ENCODE peak calls at places on chromosomes 13 and 19, in eight cellular contexts. One of them, this sample, is unnamed.

GRCh38 chr19:40315812-40316475 is 30.8 kb upstream of the AKT2 start:
- DNase-seq in fibroblast of mammary gland: no peak
- DNase-seq in EL: no peak
- DNase-seq in CD8-positive, alpha-beta memory T cell: no peak
- DNase-seq in fibroblast of the conjunctiva: no peak
- DNase-seq in Right ventricle myocardium superior: no peak
- DNase-seq in activated T-helper 1 cell treated with anti-CD3 and anti-CD28 coated beads, Interleukin-12 subunit alpha, Interleukin-12 subunit beta, Interleukin-2, Interleukin-4 antibody, amounts not matched to agents 30 ng/mL and 10 ng/mL and 1 ng/mL, durations not matched to agents 14 hours and 24 hours and 36 hours: no peak
- DNase-seq in A549: no peak
- DNase-seq in this sample: no peak

GRCh38 chr13:99257291-99257690 is 888 bp downstream of the GPR18 start:
- DNase-seq in fibroblast of mammary gland: no peak
- DNase-seq in EL: no peak
- DNase-seq in CD8-positive, alpha-beta memory T cell: no peak
- DNase-seq in fibroblast of the conjunctiva: no peak
- DNase-seq in Right ventricle myocardium superior: no peak
- DNase-seq in activated T-helper 1 cell treated with anti-CD3 and anti-CD28 coated beads, Interleukin-12 subunit alpha, Interleukin-12 subunit beta, Interleukin-2, Interleukin-4 antibody, amounts not matched to agents 30 ng/mL and 10 ng/mL and 1 ng/mL, durations not matched to agents 14 hours and 24 hours and 36 hours: no peak
- DNase-seq in A549: no peak
- DNase-seq in this sample: no peak

GRCh38 chr13:36518707-36519106 is 86.4 kb downstream of the CCNA1 start:
- DNase-seq in fibroblast of mammary gland: no peak
- DNase-seq in EL: no peak
- DNase-seq in CD8-positive, alpha-beta memory T cell: no peak
- DNase-seq in fibroblast of the conjunctiva: no peak
- DNase-seq in Right ventricle myocardium superior: no peak
- DNase-seq in activated T-helper 1 cell treated with anti-CD3 and anti-CD28 coated beads, Interleukin-12 subunit alpha, Interleukin-12 subunit beta, Interleukin-2, Interleukin-4 antibody, amounts not matched to agents 30 ng/mL and 10 ng/mL and 1 ng/mL, durations not matched to agents 14 hours and 24 hours and 36 hours: no peak
- DNase-seq in A549: no peak
- DNase-seq in this sample: no peak

GRCh38 chr13:98452851-98453250 is 124.1 kb downstream of the STK24 start:
- DNase-seq in fibroblast of mammary gland: no peak
- DNase-seq in EL: no peak
- DNase-seq in CD8-positive, alpha-beta memory T cell: no peak
- DNase-seq in fibroblast of the conjunctiva: no peak
- DNase-seq in Right ventricle myocardium superior: no peak
- DNase-seq in activated T-helper 1 cell treated with anti-CD3 and anti-CD28 coated beads, Interleukin-12 subunit alpha, Interleukin-12 subunit beta, Interleukin-2, Interleukin-4 antibody, amounts not matched to agents 30 ng/mL and 10 ng/mL and 1 ng/mL, durations not matched to agents 14 hours and 24 hours and 36 hours: no peak
- DNase-seq in A549: no peak
- DNase-seq in this sample: no peak

GRCh38 chr19:6221878-6222746 is 57.7 kb downstream of the MLLT1 start:
- DNase-seq in fibroblast of mammary gland: no peak
- DNase-seq in EL: no peak
- DNase-seq in CD8-positive, alpha-beta memory T cell: no peak
- DNase-seq in fibroblast of the conjunctiva: no peak
- DNase-seq in Right ventricle myocardium superior: no peak
- DNase-seq in activated T-helper 1 cell treated with anti-CD3 and anti-CD28 coated beads, Interleukin-12 subunit alpha, Interleukin-12 subunit beta, Interleukin-2, Interleukin-4 antibody, amounts not matched to agents 30 ng/mL and 10 ng/mL and 1 ng/mL, durations not matched to agents 14 hours and 24 hours and 36 hours: no peak
- DNase-seq in A549: no peak
- DNase-seq in this sample: no peak

GRCh38 chr13:67080351-67080750 is 149.8 kb downstream of the PCDH9 start:
- DNase-seq in fibroblast of mammary gland: no peak
- DNase-seq in EL: no peak
- DNase-seq in CD8-positive, alpha-beta memory T cell: no peak
- DNase-seq in fibroblast of the conjunctiva: no peak
- DNase-seq in Right ventricle myocardium superior: no peak
- DNase-seq in activated T-helper 1 cell treated with anti-CD3 and anti-CD28 coated beads, Interleukin-12 subunit alpha, Interleukin-12 subunit beta, Interleukin-2, Interleukin-4 antibody, amounts not matched to agents 30 ng/mL and 10 ng/mL and 1 ng/mL, durations not matched to agents 14 hours and 24 hours and 36 hours: no peak
- DNase-seq in A549: no peak
- DNase-seq in this sample: no peak

GRCh38 chr13:55234311-55234710 is 1906.4 kb upstream of the PRR20A start:
- DNase-seq in fibroblast of mammary gland: no peak
- DNase-seq in EL: no peak
- DNase-seq in CD8-positive, alpha-beta memory T cell: no peak
- DNase-seq in fibroblast of the conjunctiva: no peak
- DNase-seq in Right ventricle myocardium superior: no peak
- DNase-seq in activated T-helper 1 cell treated with anti-CD3 and anti-CD28 coated beads, Interleukin-12 subunit alpha, Interleukin-12 subunit beta, Interleukin-2, Interleukin-4 antibody, amounts not matched to agents 30 ng/mL and 10 ng/mL and 1 ng/mL, durations not matched to agents 14 hours and 24 hours and 36 hours: no peak
- DNase-seq in A549: no peak
- DNase-seq in this sample: no peak

GRCh38 chr13:110957181-110957884 is 42.5 kb upstream of the ANKRD10 start:
- DNase-seq in fibroblast of mammary gland: peak; percentile 33
- DNase-seq in EL: peak; percentile 13
- DNase-seq in CD8-positive, alpha-beta memory T cell: no peak
- DNase-seq in fibroblast of the conjunctiva: no peak
- DNase-seq in Right ventricle myocardium superior: no peak
- DNase-seq in activated T-helper 1 cell treated with anti-CD3 and anti-CD28 coated beads, Interleukin-12 subunit alpha, Interleukin-12 subunit beta, Interleukin-2, Interleukin-4 antibody, amounts not matched to agents 30 ng/mL and 10 ng/mL and 1 ng/mL, durations not matched to agents 14 hours and 24 hours and 36 hours: no peak
- DNase-seq in A549: peak; percentile 32
- DNase-seq in this sample: no peak

GRCh38 chr13:107827840-107828549 is 387.3 kb downstream of the LIG4 start:
- DNase-seq in fibroblast of mammary gland: no peak
- DNase-seq in EL: no peak
- DNase-seq in CD8-positive, alpha-beta memory T cell: no peak
- DNase-seq in fibroblast of the conjunctiva: no peak
- DNase-seq in Right ventricle myocardium superior: no peak
- DNase-seq in activated T-helper 1 cell treated with anti-CD3 and anti-CD28 coated beads, Interleukin-12 subunit alpha, Interleukin-12 subunit beta, Interleukin-2, Interleukin-4 antibody, amounts not matched to agents 30 ng/mL and 10 ng/mL and 1 ng/mL, durations not matched to agents 14 hours and 24 hours and 36 hours: no peak
- DNase-seq in A549: no peak
- DNase-seq in this sample: no peak

GRCh38 chr13:99634672-99635071 is 133.4 kb downstream of the TM9SF2 start:
- DNase-seq in fibroblast of mammary gland: no peak
- DNase-seq in EL: no peak
- DNase-seq in CD8-positive, alpha-beta memory T cell: no peak
- DNase-seq in fibroblast of the conjunctiva: no peak
- DNase-seq in Right ventricle myocardium superior: no peak
- DNase-seq in activated T-helper 1 cell treated with anti-CD3 and anti-CD28 coated beads, Interleukin-12 subunit alpha, Interleukin-12 subunit beta, Interleukin-2, Interleukin-4 antibody, amounts not matched to agents 30 ng/mL and 10 ng/mL and 1 ng/mL, durations not matched to agents 14 hours and 24 hours and 36 hours: no peak
- DNase-seq in A549: no peak
- DNase-seq in this sample: no peak

GRCh38 chr13:111659236-111659635 is 338.8 kb downstream of the TEX29 start:
- DNase-seq in fibroblast of mammary gland: no peak
- DNase-seq in EL: no peak
- DNase-seq in CD8-positive, alpha-beta memory T cell: no peak
- DNase-seq in fibroblast of the conjunctiva: no peak
- DNase-seq in Right ventricle myocardium superior: no peak
- DNase-seq in activated T-helper 1 cell treated with anti-CD3 and anti-CD28 coated beads, Interleukin-12 subunit alpha, Interleukin-12 subunit beta, Interleukin-2, Interleukin-4 antibody, amounts not matched to agents 30 ng/mL and 10 ng/mL and 1 ng/mL, durations not matched to agents 14 hours and 24 hours and 36 hours: no peak
- DNase-seq in A549: no peak
- DNase-seq in this sample: no peak

GRCh38 chr13:41012536-41012935 is 6.6 kb downstream of the ELF1 start:
- DNase-seq in fibroblast of mammary gland: no peak
- DNase-seq in EL: no peak
- DNase-seq in CD8-positive, alpha-beta memory T cell: no peak
- DNase-seq in fibroblast of the conjunctiva: no peak
- DNase-seq in Right ventricle myocardium superior: no peak
- DNase-seq in activated T-helper 1 cell treated with anti-CD3 and anti-CD28 coated beads, Interleukin-12 subunit alpha, Interleukin-12 subunit beta, Interleukin-2, Interleukin-4 antibody, amounts not matched to agents 30 ng/mL and 10 ng/mL and 1 ng/mL, durations not matched to agents 14 hours and 24 hours and 36 hours: no peak
- DNase-seq in A549: no peak
- DNase-seq in this sample: no peak

GRCh38 chr13:22173605-22174004 is 502.7 kb downstream of the FGF9 start:
- DNase-seq in fibroblast of mammary gland: peak; percentile 49
- DNase-seq in EL: no peak
- DNase-seq in CD8-positive, alpha-beta memory T cell: no peak
- DNase-seq in fibroblast of the conjunctiva: no peak
- DNase-seq in Right ventricle myocardium superior: no peak
- DNase-seq in activated T-helper 1 cell treated with anti-CD3 and anti-CD28 coated beads, Interleukin-12 subunit alpha, Interleukin-12 subunit beta, Interleukin-2, Interleukin-4 antibody, amounts not matched to agents 30 ng/mL and 10 ng/mL and 1 ng/mL, durations not matched to agents 14 hours and 24 hours and 36 hours: no peak
- DNase-seq in A549: peak; percentile 1
- DNase-seq in this sample: peak; percentile 39

GRCh38 chr13:110137677-110138008 is 169.3 kb downstream of the COL4A1 start:
- DNase-seq in fibroblast of mammary gland: peak; percentile 22
- DNase-seq in EL: no peak
- DNase-seq in CD8-positive, alpha-beta memory T cell: no peak
- DNase-seq in fibroblast of the conjunctiva: no peak
- DNase-seq in Right ventricle myocardium superior: peak; percentile 77
- DNase-seq in activated T-helper 1 cell treated with anti-CD3 and anti-CD28 coated beads, Interleukin-12 subunit alpha, Interleukin-12 subunit beta, Interleukin-2, Interleukin-4 antibody, amounts not matched to agents 30 ng/mL and 10 ng/mL and 1 ng/mL, durations not matched to agents 14 hours and 24 hours and 36 hours: peak; percentile 2
- DNase-seq in A549: peak; percentile 63
- DNase-seq in this sample: no peak

GRCh38 chr19:35013047-35013819 is 13.1 kb downstream of the GRAMD1A start:
- DNase-seq in fibroblast of mammary gland: peak; percentile 61
- DNase-seq in EL: peak; percentile 44
- DNase-seq in CD8-positive, alpha-beta memory T cell: peak; percentile 87
- DNase-seq in fibroblast of the conjunctiva: peak; percentile 34
- DNase-seq in Right ventricle myocardium superior: peak; percentile 88
- DNase-seq in activated T-helper 1 cell treated with anti-CD3 and anti-CD28 coated beads, Interleukin-12 subunit alpha, Interleukin-12 subunit beta, Interleukin-2, Interleukin-4 antibody, amounts not matched to agents 30 ng/mL and 10 ng/mL and 1 ng/mL, durations not matched to agents 14 hours and 24 hours and 36 hours: peak; percentile 59
- DNase-seq in A549: peak; percentile 82
- DNase-seq in this sample: peak; percentile 41

GRCh38 chr13:109366521-109366920 is 419.9 kb downstream of the IRS2 start:
- DNase-seq in fibroblast of mammary gland: no peak
- DNase-seq in EL: no peak
- DNase-seq in CD8-positive, alpha-beta memory T cell: no peak
- DNase-seq in fibroblast of the conjunctiva: no peak
- DNase-seq in Right ventricle myocardium superior: no peak
- DNase-seq in activated T-helper 1 cell treated with anti-CD3 and anti-CD28 coated beads, Interleukin-12 subunit alpha, Interleukin-12 subunit beta, Interleukin-2, Interleukin-4 antibody, amounts not matched to agents 30 ng/mL and 10 ng/mL and 1 ng/mL, durations not matched to agents 14 hours and 24 hours and 36 hours: no peak
- DNase-seq in A549: no peak
- DNase-seq in this sample: no peak

GRCh38 chr19:15534957-15535864 is 26.9 kb downstream of the CYP4F22 start:
- DNase-seq in fibroblast of mammary gland: no peak
- DNase-seq in EL: no peak
- DNase-seq in CD8-positive, alpha-beta memory T cell: no peak
- DNase-seq in fibroblast of the conjunctiva: no peak
- DNase-seq in Right ventricle myocardium superior: no peak
- DNase-seq in activated T-helper 1 cell treated with anti-CD3 and anti-CD28 coated beads, Interleukin-12 subunit alpha, Interleukin-12 subunit beta, Interleukin-2, Interleukin-4 antibody, amounts not matched to agents 30 ng/mL and 10 ng/mL and 1 ng/mL, durations not matched to agents 14 hours and 24 hours and 36 hours: no peak
- DNase-seq in A549: no peak
- DNase-seq in this sample: no peak

GRCh38 chr13:114143806-114144605 is 11.6 kb upstream of the RASA3 start:
- DNase-seq in fibroblast of mammary gland: no peak
- DNase-seq in EL: no peak
- DNase-seq in CD8-positive, alpha-beta memory T cell: peak; percentile 73
- DNase-seq in fibroblast of the conjunctiva: no peak
- DNase-seq in Right ventricle myocardium superior: no peak
- DNase-seq in activated T-helper 1 cell treated with anti-CD3 and anti-CD28 coated beads, Interleukin-12 subunit alpha, Interleukin-12 subunit beta, Interleukin-2, Interleukin-4 antibody, amounts not matched to agents 30 ng/mL and 10 ng/mL and 1 ng/mL, durations not matched to agents 14 hours and 24 hours and 36 hours: no peak
- DNase-seq in A549: peak; percentile 76
- DNase-seq in this sample: no peak

GRCh38 chr13:105410602-105411001 is 1124.9 kb downstream of the EFNB2 start:
- DNase-seq in fibroblast of mammary gland: peak; percentile 41
- DNase-seq in EL: peak; percentile 43
- DNase-seq in CD8-positive, alpha-beta memory T cell: no peak
- DNase-seq in fibroblast of the conjunctiva: peak; percentile 10
- DNase-seq in Right ventricle myocardium superior: peak; percentile 74
- DNase-seq in activated T-helper 1 cell treated with anti-CD3 and anti-CD28 coated beads, Interleukin-12 subunit alpha, Interleukin-12 subunit beta, Interleukin-2, Interleukin-4 antibody, amounts not matched to agents 30 ng/mL and 10 ng/mL and 1 ng/mL, durations not matched to agents 14 hours and 24 hours and 36 hours: no peak
- DNase-seq in A549: peak; percentile 45
- DNase-seq in this sample: peak; percentile 66

GRCh38 chr13:25607096-25607495 is 235.3 kb downstream of the ATP8A2 start:
- DNase-seq in fibroblast of mammary gland: no peak
- DNase-seq in EL: no peak
- DNase-seq in CD8-positive, alpha-beta memory T cell: no peak
- DNase-seq in fibroblast of the conjunctiva: no peak
- DNase-seq in Right ventricle myocardium superior: no peak
- DNase-seq in activated T-helper 1 cell treated with anti-CD3 and anti-CD28 coated beads, Interleukin-12 subunit alpha, Interleukin-12 subunit beta, Interleukin-2, Interleukin-4 antibody, amounts not matched to agents 30 ng/mL and 10 ng/mL and 1 ng/mL, durations not matched to agents 14 hours and 24 hours and 36 hours: no peak
- DNase-seq in A549: no peak
- DNase-seq in this sample: no peak

GRCh38 chr19:17778621-17779280 is 16.2 kb upstream of the B3GNT3 start:
- DNase-seq in fibroblast of mammary gland: no peak
- DNase-seq in EL: no peak
- DNase-seq in CD8-positive, alpha-beta memory T cell: no peak
- DNase-seq in fibroblast of the conjunctiva: no peak
- DNase-seq in Right ventricle myocardium superior: no peak
- DNase-seq in activated T-helper 1 cell treated with anti-CD3 and anti-CD28 coated beads, Interleukin-12 subunit alpha, Interleukin-12 subunit beta, Interleukin-2, Interleukin-4 antibody, amounts not matched to agents 30 ng/mL and 10 ng/mL and 1 ng/mL, durations not matched to agents 14 hours and 24 hours and 36 hours: no peak
- DNase-seq in A549: no peak
- DNase-seq in this sample: peak; percentile 43

GRCh38 chr13:26558074-26558805 is 757 bp downstream of the WASF3 start:
- DNase-seq in fibroblast of mammary gland: peak; percentile 18
- DNase-seq in EL: peak; percentile 28
- DNase-seq in CD8-positive, alpha-beta memory T cell: no peak
- DNase-seq in fibroblast of the conjunctiva: no peak
- DNase-seq in Right ventricle myocardium superior: no peak
- DNase-seq in activated T-helper 1 cell treated with anti-CD3 and anti-CD28 coated beads, Interleukin-12 subunit alpha, Interleukin-12 subunit beta, Interleukin-2, Interleukin-4 antibody, amounts not matched to agents 30 ng/mL and 10 ng/mL and 1 ng/mL, durations not matched to agents 14 hours and 24 hours and 36 hours: no peak
- DNase-seq in A549: no peak
- DNase-seq in this sample: peak; percentile 12

GRCh38 chr13:63774133-63774532 is 2358.5 kb upstream of the PCDH20 start:
- DNase-seq in fibroblast of mammary gland: no peak
- DNase-seq in EL: no peak
- DNase-seq in CD8-positive, alpha-beta memory T cell: no peak
- DNase-seq in fibroblast of the conjunctiva: no peak
- DNase-seq in Right ventricle myocardium superior: no peak
- DNase-seq in activated T-helper 1 cell treated with anti-CD3 and anti-CD28 coated beads, Interleukin-12 subunit alpha, Interleukin-12 subunit beta, Interleukin-2, Interleukin-4 antibody, amounts not matched to agents 30 ng/mL and 10 ng/mL and 1 ng/mL, durations not matched to agents 14 hours and 24 hours and 36 hours: no peak
- DNase-seq in A549: no peak
- DNase-seq in this sample: no peak

GRCh38 chr19:5018224-5019015 is 49.5 kb downstream of the KDM4B start:
- DNase-seq in fibroblast of mammary gland: peak; percentile 68
- DNase-seq in EL: peak; percentile 65
- DNase-seq in CD8-positive, alpha-beta memory T cell: no peak
- DNase-seq in fibroblast of the conjunctiva: peak; percentile 20
- DNase-seq in Right ventricle myocardium superior: no peak
- DNase-seq in activated T-helper 1 cell treated with anti-CD3 and anti-CD28 coated beads, Interleukin-12 subunit alpha, Interleukin-12 subunit beta, Interleukin-2, Interleukin-4 antibody, amounts not matched to agents 30 ng/mL and 10 ng/mL and 1 ng/mL, durations not matched to agents 14 hours and 24 hours and 36 hours: no peak
- DNase-seq in A549: no peak
- DNase-seq in this sample: no peak

GRCh38 chr13:46041335-46041934 is 11.1 kb downstream of the ZC3H13 start:
- DNase-seq in fibroblast of mammary gland: peak; percentile 20
- DNase-seq in EL: peak; percentile 69
- DNase-seq in CD8-positive, alpha-beta memory T cell: no peak
- DNase-seq in fibroblast of the conjunctiva: no peak
- DNase-seq in Right ventricle myocardium superior: no peak
- DNase-seq in activated T-helper 1 cell treated with anti-CD3 and anti-CD28 coated beads, Interleukin-12 subunit alpha, Interleukin-12 subunit beta, Interleukin-2, Interleukin-4 antibody, amounts not matched to agents 30 ng/mL and 10 ng/mL and 1 ng/mL, durations not matched to agents 14 hours and 24 hours and 36 hours: no peak
- DNase-seq in A549: no peak
- DNase-seq in this sample: no peak

GRCh38 chr13:42354246-42355117 is 82.5 kb downstream of the AKAP11 start:
- DNase-seq in fibroblast of mammary gland: peak; percentile 76
- DNase-seq in EL: peak; percentile 39
- DNase-seq in CD8-positive, alpha-beta memory T cell: no peak
- DNase-seq in fibroblast of the conjunctiva: no peak
- DNase-seq in Right ventricle myocardium superior: no peak
- DNase-seq in activated T-helper 1 cell treated with anti-CD3 and anti-CD28 coated beads, Interleukin-12 subunit alpha, Interleukin-12 subunit beta, Interleukin-2, Interleukin-4 antibody, amounts not matched to agents 30 ng/mL and 10 ng/mL and 1 ng/mL, durations not matched to agents 14 hours and 24 hours and 36 hours: no peak
- DNase-seq in A549: no peak
- DNase-seq in this sample: peak; percentile 66

GRCh38 chr19:43433689-43434088 is 19.0 kb downstream of the TEX101 start:
- DNase-seq in fibroblast of mammary gland: no peak
- DNase-seq in EL: no peak
- DNase-seq in CD8-positive, alpha-beta memory T cell: no peak
- DNase-seq in fibroblast of the conjunctiva: no peak
- DNase-seq in Right ventricle myocardium superior: no peak
- DNase-seq in activated T-helper 1 cell treated with anti-CD3 and anti-CD28 coated beads, Interleukin-12 subunit alpha, Interleukin-12 subunit beta, Interleukin-2, Interleukin-4 antibody, amounts not matched to agents 30 ng/mL and 10 ng/mL and 1 ng/mL, durations not matched to agents 14 hours and 24 hours and 36 hours: no peak
- DNase-seq in A549: no peak
- DNase-seq in this sample: no peak

GRCh38 chr13:48579167-48579918 is 46.5 kb upstream of the RCBTB2 start:
- DNase-seq in fibroblast of mammary gland: no peak
- DNase-seq in EL: no peak
- DNase-seq in CD8-positive, alpha-beta memory T cell: no peak
- DNase-seq in fibroblast of the conjunctiva: no peak
- DNase-seq in Right ventricle myocardium superior: no peak
- DNase-seq in activated T-helper 1 cell treated with anti-CD3 and anti-CD28 coated beads, Interleukin-12 subunit alpha, Interleukin-12 subunit beta, Interleukin-2, Interleukin-4 antibody, amounts not matched to agents 30 ng/mL and 10 ng/mL and 1 ng/mL, durations not matched to agents 14 hours and 24 hours and 36 hours: no peak
- DNase-seq in A549: no peak
- DNase-seq in this sample: peak; percentile 51

This sample was measured in epithelial cell of esophagus.